ENCODE peak calls at places on chromosomes 16 and 17, in six cellular contexts. W is HCEC 1CT; X is activated CD8-positive, alpha-beta T cell treated with anti-CD3 and anti-CD28 coated beads, Interleukin-2, amount 10 ng/mL, durations not matched to agents 7 days and 5 days; Z is nephron progenitor cell; Y is WTC11; R is NCI-H510A treated with DMSO at 0.1 percent for 48 hours. Q is an unnamed sample.

GRCh38 chr17:35540589-35541404 is 3.3 kb upstream of the SLFN12L start:
- DNase-seq in W (peak; percentile 38), X (peak; percentile 66), R (no peak), Z (no peak), Y (no peak), Q (peak; percentile 36)

GRCh38 chr17:41392278-41392677 is 5.1 kb downstream of the KRT31 start:
- DNase-seq in Z (no peak), W (peak; percentile 85), X (no peak), R (no peak), Y (no peak), Q (no peak)

GRCh38 chr17:70040336-70040735 is 34.7 kb upstream of the KCNJ16 start:
- DNase-seq in Z (no peak), W (peak; percentile 87), X (no peak), R (no peak), Y (no peak), Q (no peak)

GRCh38 chr17:17315142-17315821 is 12.1 kb downstream of the NT5M start:
- DNase-seq in X (no peak), Y (no peak), R (peak; percentile 49), W (no peak), Z (no peak), Q (no peak)

GRCh38 chr17:50831430-50832064 is 3.8 kb upstream of the WFIKKN2 start:
- DNase-seq in Y (no peak), Z (no peak), R (no peak), W (no peak), X (no peak), Q (no peak)

GRCh38 chr17:2362416-2362815 is 25.1 kb downstream of the SGSM2 start:
- DNase-seq in R (no peak), Z (no peak), Y (no peak), X (no peak), W (no peak), Q (no peak)

GRCh38 chr16:68889508-68890150 is 46.3 kb downstream of the TANGO6 start:
- DNase-seq in Y (no peak), X (no peak), Z (no peak), W (no peak), R (no peak), Q (no peak)

GRCh38 chr17:82566129-82566995 is 46.8 kb downstream of the FOXK2 start:
- DNase-seq in Z (no peak), Y (no peak), X (no peak), R (no peak), W (no peak), Q (no peak)

GRCh38 chr17:561118-561517 is 153.5 kb downstream of the VPS53 start:
- DNase-seq in Y (no peak), W (peak; percentile 67), Z (no peak), R (no peak), X (no peak), Q (no peak)

GRCh38 chr17:82667668-82668000 is 19.4 kb upstream of the WDR45B start:
- DNase-seq in Y (no peak), R (no peak), W (no peak), X (no peak), Z (no peak), Q (no peak)

GRCh38 chr17:81980752-81981239 is 3.4 kb downstream of the ASPSCR1 start:
- DNase-seq in Y (no peak), Z (no peak), R (no peak), W (no peak), X (no peak), Q (no peak)

GRCh38 chr17:7873051-7873450 is 15.2 kb downstream of the CYB5D1 start:
- DNase-seq in Y (no peak), X (no peak), R (no peak), Z (no peak), W (no peak), Q (no peak)

GRCh38 chr17:5135726-5136579 is 20.1 kb downstream of the USP6 start:
- DNase-seq in W (no peak), Y (no peak), R (no peak), Z (no peak), X (no peak), Q (no peak)

GRCh38 chr16:71423865-71424264 is 18.0 kb downstream of the TLE7 start:
- DNase-seq in Y (no peak), W (no peak), X (no peak), Z (no peak), R (no peak), Q (peak; percentile 5)

GRCh38 chr17:10127819-10128375 is 70.5 kb downstream of the GAS7 start:
- DNase-seq in R (no peak), Z (peak; percentile 32), X (no peak), W (no peak), Y (no peak), Q (peak; percentile 72)

GRCh38 chr17:19005442-19005773 is 844 bp upstream of the FAM83G start:
- DNase-seq in Y (peak; percentile 32), X (no peak), Z (no peak), R (no peak), W (no peak), Q (no peak)

GRCh38 chr17:6343736-6344135 is 91.2 kb downstream of the AIPL1 start:
- DNase-seq in W (no peak), X (no peak), Z (no peak), R (no peak), Y (no peak), Q (no peak)

GRCh38 chr17:36212958-36213357 is 2.1 kb downstream of the CCL4L2 start:
- DNase-seq in R (no peak), X (no peak), W (no peak), Z (no peak), Y (no peak), Q (no peak)

GRCh38 chr16:55825115-55825728 is 7.7 kb downstream of the CES1 start:
- DNase-seq in X (no peak), R (no peak), Y (no peak), Z (no peak), W (no peak), Q (no peak)

GRCh38 chr16:85196976-85197375 is 84.7 kb upstream of the CIBAR2 start:
- DNase-seq in Z (no peak), Y (no peak), X (no peak), W (no peak), R (no peak), Q (no peak)

Q was measured in testis.